ENCODE peak calls at places on chromosomes 6 and 20, in six cellular contexts. T is progenitor cell of endocrine pancreas, O is fibroblast of pulmonary artery, X is ovary, I is H1, U is GM20000. F is an unnamed sample.

GRCh38 chr6:163533443-163533842 is 118.9 kb downstream of the QKI start:
- DNase-seq in T (no peak), O (peak), X (no peak), I (no peak), U (no peak), F (no peak)

GRCh38 chr20:44231193-44231592 is 15.9 kb upstream of the GDAP1L1 start:
- DNase-seq in T (no peak), O (no peak), X (no peak), I (no peak), U (no peak), F (no peak)

GRCh38 chr20:59574308-59574707 is 30.0 kb upstream of the PHACTR3 start:
- DNase-seq in T (no peak), O (no peak), X (no peak), I (no peak), U (no peak), F (no peak)

GRCh38 chr6:15066433-15067337 is 179.2 kb upstream of the JARID2 start:
- DNase-seq in T (no peak), O (peak), X (peak), I (no peak), U (no peak), F (no peak)

GRCh38 chr20:35144694-35145093 is 2.4 kb downstream of the EDEM2 start:
- DNase-seq in T (no peak), O (no peak), X (no peak), I (no peak), U (peak), F (peak)

GRCh38 chr6:68651018-68651985 is 16.2 kb downstream of the ADGRB3 start:
- DNase-seq in T (no peak), O (peak), X (no peak), I (no peak), U (no peak), F (no peak)

GRCh38 chr6:88914180-88914579 is 49.2 kb downstream of the RNGTT start:
- DNase-seq in T (no peak), O (no peak), X (no peak), I (no peak), U (no peak), F (no peak)

GRCh38 chr6:69771158-69771906 is 25.5 kb downstream of the LMBRD1 start:
- DNase-seq in T (no peak), O (peak), X (no peak), I (no peak), U (no peak), F (no peak)

GRCh38 chr6:41061196-41061726 is 8.3 kb downstream of the APOBEC2 start:
- DNase-seq in T (no peak), O (no peak), X (no peak), I (no peak), U (no peak), F (no peak)

GRCh38 chr6:39335780-39336541 is 13.5 kb upstream of the KCNK16 start:
- DNase-seq in T (no peak), O (no peak), X (no peak), I (no peak), U (no peak), F (no peak)

GRCh38 chr6:83160167-83160566 is 32.9 kb downstream of the PGM3 start:
- DNase-seq in T (no peak), O (no peak), X (no peak), I (no peak), U (no peak), F (no peak)

GRCh38 chr20:1313236-1313964 is 15.5 kb downstream of the SDCBP2 start:
- DNase-seq in T (peak), O (peak), X (peak), I (no peak), U (peak), F (peak)

GRCh38 chr6:152201134-152201533 is 393.7 kb downstream of the ESR1 start:
- DNase-seq in T (no peak), O (no peak), X (no peak), I (no peak), U (no peak), F (no peak)

GRCh38 chr20:19802492-19803158 is 44.6 kb downstream of the RIN2 start:
- DNase-seq in T (no peak), O (no peak), X (no peak), I (no peak), U (no peak), F (no peak)

GRCh38 chr6:43389713-43390265 is 20.3 kb upstream of the ZNF318 start:
- DNase-seq in T (no peak), O (no peak), X (no peak), I (no peak), U (no peak), F (no peak)

GRCh38 chr6:43391448-43392031 is 22.1 kb upstream of the ZNF318 start:
- DNase-seq in T (no peak), O (no peak), X (no peak), I (no peak), U (no peak), F (no peak)

GRCh38 chr6:43383021-43383667 is 13.7 kb upstream of the ZNF318 start:
- DNase-seq in T (no peak), O (peak), X (no peak), I (no peak), U (no peak), F (no peak)

DNA sequence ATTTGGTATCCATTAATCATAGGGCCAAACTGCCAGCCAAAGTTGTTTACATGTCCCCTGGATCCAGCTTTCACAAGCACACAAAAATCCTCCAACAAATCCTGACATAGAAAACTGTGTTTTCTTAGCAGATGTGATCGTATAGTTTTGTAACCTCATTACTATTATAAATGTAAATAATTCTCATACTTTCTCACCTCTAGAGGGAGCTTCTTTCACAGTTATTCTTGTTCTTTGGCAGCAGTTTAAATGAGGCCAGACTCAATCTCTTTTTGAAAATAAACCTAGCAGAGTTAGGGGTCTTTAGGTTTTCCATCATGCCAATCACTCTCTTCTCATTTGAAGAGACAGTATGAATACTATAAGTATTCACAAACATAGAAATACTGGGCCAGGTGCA is 17.0 kb upstream of the ZNF318 start:
- DNase-seq in T (no peak), O (no peak), X (no peak), I (no peak), U (no peak), F (peak)
- TF ChIP-seq CTCF in T (peak), O (no peak), X (no peak), I (no peak), U (no peak), F (no peak)

GRCh38 chr6:42419490-42420280 is 32.0 kb downstream of the TRERF1 start:
- DNase-seq in T (no peak), O (no peak), X (no peak), I (no peak), U (no peak), F (no peak)
- TF ChIP-seq CTCF in T (no peak), O (no peak), X (no peak), I (no peak), U (no peak), F (no peak)

GRCh38 chr20:49486064-49486463 is 3.6 kb upstream of the KCNB1 start:
- DNase-seq in T (no peak), O (no peak), X (no peak), I (no peak), U (no peak), F (no peak)

GRCh38 chr20:49485563-49485962 is 3.1 kb upstream of the KCNB1 start:
- DNase-seq in T (no peak), O (no peak), X (no peak), I (no peak), U (no peak), F (no peak)

GRCh38 chr20:49483018-49483705 is 694 bp upstream of the KCNB1 start:
- DNase-seq in T (no peak), O (no peak), X (no peak), I (peak), U (peak), F (no peak)

GRCh38 chr20:49483706-49484101 is 1.2 kb upstream of the KCNB1 start:
- DNase-seq in T (no peak), O (no peak), X (no peak), I (no peak), U (peak), F (no peak)

GRCh38 chr20:49484180-49485140 is 2.0 kb upstream of the KCNB1 start:
- DNase-seq in T (peak), O (peak), X (peak), I (peak), U (peak), F (peak)
- TF ChIP-seq CTCF in T (peak), O (peak), X (peak), I (peak), U (peak), F (peak)

GRCh38 chr20:62475819-62476073 is at the start of gene GATA5:
- DNase-seq in T (no peak), O (no peak), X (no peak), I (no peak), U (no peak), F (no peak)

GRCh38 chr20:62480318-62480717 is 4.5 kb upstream of the GATA5 start:
- DNase-seq in T (no peak), O (peak), X (no peak), I (no peak), U (no peak), F (no peak)

GRCh38 chr20:62479218-62479617 is 3.4 kb upstream of the GATA5 start:
- DNase-seq in T (no peak), O (no peak), X (no peak), I (no peak), U (no peak), F (no peak)

GRCh38 chr20:62476074-62476838 is 461 bp upstream of the GATA5 start:
- DNase-seq in T (peak), O (no peak), X (no peak), I (no peak), U (no peak), F (no peak)

GRCh38 chr20:62477669-62478450 is 2.1 kb upstream of the GATA5 start:
- DNase-seq in T (no peak), O (no peak), X (no peak), I (no peak), U (no peak), F (no peak)
- TF ChIP-seq CTCF in T (peak), O (no peak), X (no peak), I (no peak), U (no peak), F (no peak)

DNA sequence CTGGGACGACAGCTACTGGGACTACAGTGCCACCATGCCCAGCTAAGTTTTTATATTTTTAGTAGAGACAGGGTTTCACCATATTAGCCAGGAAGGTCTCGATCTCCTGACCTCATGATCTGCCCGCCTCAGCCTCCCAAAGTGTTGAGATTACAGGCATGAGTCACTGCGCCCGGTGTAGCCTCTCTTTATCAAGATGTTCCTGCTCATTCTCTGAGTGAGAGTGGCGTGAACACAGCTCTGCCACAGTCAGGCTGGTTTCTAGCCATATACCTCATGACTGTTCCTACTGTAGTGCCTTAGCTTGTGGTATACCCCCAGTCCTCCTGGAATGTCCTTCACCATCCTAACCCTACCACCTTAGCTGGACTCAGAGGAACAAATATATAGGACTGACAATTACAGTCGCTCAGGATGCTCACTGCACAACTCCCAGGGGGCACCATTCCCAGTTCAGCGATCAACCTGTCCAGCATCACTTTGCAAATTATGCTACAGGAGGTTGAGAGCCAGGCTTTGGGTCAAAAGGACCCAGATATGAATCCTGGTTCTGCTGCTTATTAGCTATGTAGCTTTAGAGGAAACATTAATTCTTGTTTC is 86.3 kb downstream of the CHMP4B start:
- DNase-seq in T (no peak), O (no peak), X (no peak), I (no peak), U (no peak), F (no peak)
- TF ChIP-seq CTCF in T (peak), O (peak), X (no peak), I (peak), U (no peak), F (no peak)